ENCODE peak calls at places on chromosomes 5 and 9, in ten cellular contexts. A, I, K, S, M, J, Q, W, G and P are unnamed samples.

GRCh38 chr9:109640232-109641078 is 139.5 kb upstream of the PALM2AKAP2 start:
- DNase-seq in A (no peak), I (no peak), K (no peak), S (peak), M (peak), J (peak), Q (peak), W (no peak), G (no peak), P (no peak)

GRCh38 chr5:127080001-127080478 is 6.7 kb upstream of the C5orf63 start:
- DNase-seq in A (no peak), I (no peak), K (no peak), S (no peak), M (no peak), J (no peak), Q (no peak), W (no peak), G (no peak), P (no peak)

GRCh38 chr5:42566658-42567313 is 143.5 kb downstream of the GHR start:
- DNase-seq in A (no peak), I (peak), K (no peak), S (no peak), M (no peak), J (no peak), Q (no peak), W (no peak), G (no peak), P (no peak)

GRCh38 chr5:40223884-40224402 is 455.8 kb upstream of the PTGER4 start:
- DNase-seq in A (no peak), I (peak), K (peak), S (no peak), M (peak), J (no peak), Q (no peak), W (no peak), G (no peak), P (no peak)

GRCh38 chr5:21159526-21160059 is 1171.6 kb upstream of the CDH18 start:
- DNase-seq in A (no peak), I (no peak), K (no peak), S (no peak), M (no peak), J (no peak), Q (no peak), W (no peak), G (no peak), P (no peak)

GRCh38 chr9:80707120-80707519 is 982.2 kb downstream of the TLE1 start:
- DNase-seq in A (no peak), I (no peak), K (no peak), S (no peak), M (peak), J (no peak), Q (no peak), W (no peak), G (no peak), P (peak)

GRCh38 chr5:33761139-33761538 is 130.7 kb downstream of the ADAMTS12 start:
- DNase-seq in A (no peak), I (no peak), K (no peak), S (no peak), M (no peak), J (no peak), Q (no peak), W (no peak), G (no peak), P (no peak)

GRCh38 chr9:126563556-126563955 is 50.2 kb upstream of the LMX1B start:
- DNase-seq in A (no peak), I (no peak), K (no peak), S (no peak), M (no peak), J (no peak), Q (no peak), W (no peak), G (no peak), P (no peak)

GRCh38 chr5:36150676-36151433 is 832 bp downstream of the LMBRD2 start:
- DNase-seq in A (peak), I (no peak), K (peak), S (peak), M (peak), J (peak), Q (no peak), W (peak), G (no peak), P (no peak)

GRCh38 chr5:41408676-41409443 is 101.5 kb downstream of the PLCXD3 start:
- DNase-seq in A (no peak), I (peak), K (no peak), S (no peak), M (peak), J (no peak), Q (no peak), W (peak), G (no peak), P (no peak)

GRCh38 chr5:57422341-57422740 is 60.3 kb downstream of the ACTBL2 start:
- DNase-seq in A (no peak), I (no peak), K (no peak), S (no peak), M (no peak), J (no peak), Q (no peak), W (no peak), G (no peak), P (no peak)

GRCh38 chr5:75156585-75156984 is 80.1 kb downstream of the ANKRD31 start:
- DNase-seq in A (no peak), I (no peak), K (no peak), S (no peak), M (peak), J (peak), Q (no peak), W (no peak), G (no peak), P (no peak)

GRCh38 chr9:79387091-79387490 is 184.7 kb upstream of the TLE4 start:
- DNase-seq in A (no peak), I (no peak), K (no peak), S (no peak), M (peak), J (no peak), Q (no peak), W (no peak), G (no peak), P (no peak)

GRCh38 chr9:14080940-14081621 is 232.9 kb downstream of the NFIB start:
- DNase-seq in A (no peak), I (peak), K (no peak), S (no peak), M (no peak), J (no peak), Q (no peak), W (no peak), G (no peak), P (no peak)

GRCh38 chr5:54658014-54658413 is 140.5 kb downstream of the SNX18 start:
- DNase-seq in A (no peak), I (peak), K (no peak), S (no peak), M (peak), J (peak), Q (no peak), W (no peak), G (no peak), P (peak)